ENCODE peak calls at places on chromosomes 5 and 9, in seven cellular contexts. I is heart right ventricle, T is cardiac muscle cell, B is keratinocyte, Q is PC-3, R is aorta, O is HCT116. D is an unnamed sample.

GRCh38 chr5:55276771-55277170 is 30.7 kb downstream of the DHX29 start:
- DNase-seq in I (no peak), T (no peak), R (no peak), Q (peak; percentile 14), B (no peak), O (no peak), D (no peak)

GRCh38 chr5:3163626-3164025 is 412.1 kb upstream of the IRX2 start:
- DNase-seq in B (no peak), O (no peak), Q (no peak), R (no peak), T (no peak), I (no peak), D (no peak)

GRCh38 chr9:121765021-121765950 is 113.9 kb downstream of the DAB2IP start:
- DNase-seq in I (peak; percentile 65), O (no peak), B (no peak), Q (peak; percentile 63), R (peak; percentile 76), T (peak; percentile 63), D (peak; percentile 76)

GRCh38 chr5:111129938-111130337 is 37.8 kb downstream of the WDR36 start:
- DNase-seq in B (no peak), R (no peak), I (no peak), O (no peak), T (peak; percentile 65), Q (peak; percentile 37), D (no peak)

GRCh38 chr5:151745071-151745705 is 13.2 kb downstream of the ATOX1 start:
- DNase-seq in I (peak; percentile 42), T (peak; percentile 76), Q (peak; percentile 99), R (peak; percentile 77), O (peak; percentile 98), B (peak; percentile 95), D (peak; percentile 26)

GRCh38 chr5:38317887-38318286 is 59.5 kb downstream of the EGFLAM start:
- DNase-seq in I (no peak), O (no peak), R (no peak), Q (no peak), T (no peak), B (no peak), D (no peak)

GRCh38 chr9:29118555-29118954 is 1545.3 kb upstream of the C9orf72 start:
- DNase-seq in R (peak; percentile 44), T (no peak), O (no peak), B (no peak), Q (no peak), I (no peak), D (no peak)

GRCh38 chr5:122858451-122858850 is 13.0 kb downstream of the SNX24 start:
- DNase-seq in O (no peak), I (no peak), Q (peak; percentile 96), R (no peak), T (peak; percentile 53), B (no peak), D (no peak)

GRCh38 chr5:1401681-1402096 is 43.6 kb downstream of the SLC6A3 start:
- DNase-seq in Q (no peak), O (no peak), B (no peak), T (no peak), R (no peak), I (no peak), D (no peak)

GRCh38 chr9:684055-684949 is 157.2 kb upstream of the DMRT1 start:
- DNase-seq in B (no peak), Q (peak; percentile 53), T (peak; percentile 50), I (no peak), R (no peak), O (no peak), D (no peak)

GRCh38 chr5:7374186-7374585 is 21.8 kb upstream of the ADCY2 start:
- DNase-seq in B (no peak), Q (no peak), O (no peak), T (no peak), R (no peak), I (no peak), D (no peak)

GRCh38 chr5:103511554-103511885 is 51.1 kb downstream of the NUDT12 start:
- DNase-seq in T (no peak), O (no peak), I (no peak), B (peak; percentile 7), R (no peak), Q (peak; percentile 92), D (no peak)

GRCh38 chr9:119284587-119285337 is 84.5 kb downstream of the BRINP1 start:
- DNase-seq in I (no peak), T (peak; percentile 55), O (no peak), R (no peak), Q (no peak), B (no peak), D (no peak)

GRCh38 chr9:108586451-108586850 is 269.3 kb downstream of the ACTL7B start:
- DNase-seq in Q (no peak), I (no peak), T (no peak), B (no peak), O (no peak), R (no peak), D (no peak)

GRCh38 chr9:137178201-137178938 is 6.5 kb upstream of the TMEM210 start:
- DNase-seq in O (no peak), B (no peak), I (no peak), Q (no peak), T (no peak), R (no peak), D (no peak)

GRCh38 chr5:62457071-62457470 is 44.5 kb downstream of the IPO11 start:
- DNase-seq in B (no peak), R (no peak), O (no peak), I (no peak), Q (peak; percentile 62), T (no peak), D (no peak)

GRCh38 chr9:104108315-104108714 is 14.2 kb downstream of the SMC2 start:
- DNase-seq in O (no peak), R (no peak), T (no peak), B (no peak), I (no peak), Q (no peak), D (no peak)

GRCh38 chr9:104099630-104100029 is 5.5 kb downstream of the SMC2 start:
- DNase-seq in B (no peak), Q (no peak), T (no peak), R (no peak), I (no peak), O (no peak), D (no peak)

GRCh38 chr9:104107799-104108198 is 13.7 kb downstream of the SMC2 start:
- DNase-seq in I (no peak), O (no peak), Q (no peak), B (no peak), R (no peak), T (no peak), D (no peak)

DNA sequence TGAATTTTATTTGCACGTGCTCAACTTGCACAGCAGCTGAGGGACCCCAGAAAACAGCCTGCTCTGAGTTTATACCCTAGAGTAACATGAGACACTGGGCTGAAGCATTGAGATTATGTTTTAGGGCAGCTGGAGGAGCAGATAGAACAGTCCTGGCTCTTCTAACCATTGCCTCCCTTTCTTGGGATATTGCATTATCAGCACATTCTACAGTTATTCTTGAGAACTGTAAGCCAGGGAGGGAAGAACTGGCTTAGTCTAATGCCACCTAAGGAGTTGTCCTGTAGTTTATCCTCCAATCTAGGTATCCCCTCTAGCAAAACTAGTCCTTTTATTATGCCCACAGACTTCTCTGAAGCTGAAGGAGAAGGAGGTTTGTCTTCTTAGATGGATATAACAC is 10.3 kb downstream of the SMC2 start:
- DNase-seq in I (no peak), O (no peak), T (no peak), R (no peak), Q (no peak), B (no peak), D (no peak)
- H3K36me3 ChIP-seq in I (peaks cover 26% of the 10 kb centered on the region), O (peaks cover 61% of the 10 kb centered on the region), T (peaks cover 15% of the 10 kb centered on the region), R (peaks cover 2% of the 10 kb centered on the region), Q (peaks cover 8% of the 10 kb centered on the region), B (peaks cover 1% of the 10 kb centered on the region), D (peaks cover 78% of the 10 kb centered on the region)

DNA sequence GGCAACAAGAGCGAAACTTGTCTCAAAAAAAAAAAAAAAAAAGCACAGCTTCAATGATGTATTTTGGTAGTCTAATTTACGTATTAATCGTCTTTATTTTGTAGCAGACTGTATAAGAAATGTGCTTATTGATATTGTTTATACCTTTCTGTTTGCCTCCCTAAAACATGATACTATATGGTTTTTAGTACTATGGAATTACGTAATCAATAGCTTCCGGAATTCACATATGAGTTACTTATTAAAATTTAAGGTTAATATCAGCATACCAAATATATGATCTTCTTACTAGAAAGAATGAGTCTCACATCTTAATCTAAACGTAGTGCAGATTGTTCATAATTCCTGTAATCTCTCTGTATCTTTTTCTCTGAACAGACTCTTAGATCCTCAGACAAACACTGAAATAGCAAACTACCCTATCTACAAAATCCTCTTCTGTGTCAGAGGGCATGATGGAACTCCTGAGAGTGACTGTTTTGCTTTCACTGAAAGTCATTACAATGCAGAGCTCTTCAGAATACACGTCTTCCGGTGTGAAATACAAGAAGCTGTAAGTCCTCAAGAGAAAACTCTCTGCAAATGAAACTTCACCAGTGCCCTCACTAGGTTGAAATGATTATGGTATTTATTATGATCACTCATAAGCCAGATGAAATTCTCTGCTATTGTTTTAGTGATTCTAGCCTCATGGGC is 44.4 kb upstream of the GPR21 start:
- DNase-seq in T (no peak), I (no peak), R (no peak), Q (no peak), B (no peak), O (no peak), D (no peak)
- H3K36me3 ChIP-seq in T (peaks cover 31% of the 10 kb centered on the region), I (peaks cover 3% of the 10 kb centered on the region), R (no peaks in the 10 kb centered on the region), Q (peaks cover 16% of the 10 kb centered on the region), B (peaks cover 10% of the 10 kb centered on the region), O (peaks cover 10% of the 10 kb centered on the region), D (peaks cover 14% of the 10 kb centered on the region)

DNA sequence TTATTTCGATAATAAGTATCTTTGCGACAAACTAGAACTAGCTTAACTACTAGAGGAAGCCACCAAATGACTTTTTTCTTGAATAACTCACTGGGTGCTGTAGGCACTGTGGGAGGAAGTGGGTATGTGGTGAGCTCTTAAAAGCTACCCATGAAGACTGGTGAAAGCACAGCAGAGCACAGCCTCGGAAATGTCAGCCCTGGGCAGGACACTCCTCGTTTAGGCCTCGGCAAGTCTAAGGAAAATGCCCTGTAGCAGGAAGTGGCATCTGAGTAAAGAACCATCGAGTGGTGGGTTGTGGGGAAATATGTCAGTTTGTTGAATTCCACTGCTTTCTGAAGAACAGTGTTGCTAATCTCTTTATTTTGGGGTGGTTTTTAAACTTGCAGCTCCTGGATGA is 44.0 kb upstream of the NCS1 start:
- DNase-seq in I (no peak), B (no peak), T (peak; percentile 29), Q (no peak), O (no peak), R (no peak), D (no peak)
- H3K36me3 ChIP-seq in I (peaks cover 11% of the 10 kb centered on the region), B (peaks cover 14% of the 10 kb centered on the region), T (no peaks in the 10 kb centered on the region), Q (peaks cover 6% of the 10 kb centered on the region), O (peaks cover 3% of the 10 kb centered on the region), R (peaks cover 2% of the 10 kb centered on the region), D (peaks cover 75% of the 10 kb centered on the region)

GRCh38 chr5:131677115-131677514 is 42.1 kb upstream of the RAPGEF6 start:
- DNase-seq in O (no peak), T (peak; percentile 17), R (no peak), Q (no peak), I (no peak), B (no peak), D (no peak)

GRCh38 chr5:131684051-131684450 is 49.0 kb upstream of the RAPGEF6 start:
- DNase-seq in B (no peak), O (no peak), T (no peak), R (no peak), Q (no peak), I (no peak), D (no peak)

GRCh38 chr5:131682175-131682574 is 47.1 kb upstream of the RAPGEF6 start:
- DNase-seq in Q (no peak), O (no peak), T (no peak), I (no peak), B (no peak), R (no peak), D (no peak)

GRCh38 chr5:131682824-131683223 is 47.8 kb upstream of the RAPGEF6 start:
- DNase-seq in I (no peak), Q (no peak), R (no peak), B (no peak), O (no peak), T (no peak), D (no peak)

GRCh38 chr5:131679911-131680310 is 44.9 kb upstream of the RAPGEF6 start:
- DNase-seq in I (no peak), Q (no peak), R (no peak), O (no peak), B (no peak), T (peak; percentile 80), D (no peak)
- H3K36me3 ChIP-seq in I (peaks cover 13% of the 10 kb centered on the region), Q (no peaks in the 10 kb centered on the region), R (peaks cover 3% of the 10 kb centered on the region), O (no peaks in the 10 kb centered on the region), B (peaks cover 4% of the 10 kb centered on the region), T (peaks cover 18% of the 10 kb centered on the region), D (peaks cover 58% of the 10 kb centered on the region)

D was measured in heart left ventricle.